ENCODE peak calls at places on chromosomes 4 and X, in four cellular contexts. One of them, this sample, is unnamed.
A peak's percentile ranks its signal among the peaks of the same experiment; 100 is the strongest.

GRCh38 chrX:139882299-139882698 is 50.6 kb downstream of the ATP11C start:
- DNase-seq in erythroblast: no peak
- DNase-seq in right lobe of liver: no peak
- DNase-seq in HepG2: no peak
- DNase-seq in this sample: no peak

GRCh38 chr4:108291137-108291536 is 122.4 kb upstream of the LEF1 start:
- DNase-seq in erythroblast: no peak
- DNase-seq in right lobe of liver: no peak
- DNase-seq in HepG2: no peak
- DNase-seq in this sample: no peak

GRCh38 chrX:54248309-54248708 is 65.3 kb upstream of the FAM120C start:
- DNase-seq in erythroblast: peak; percentile 0
- DNase-seq in right lobe of liver: no peak
- DNase-seq in HepG2: peak; percentile 12
- DNase-seq in this sample: peak; percentile 14

GRCh38 chr4:177728361-177729152 is 286.3 kb upstream of the AGA start:
- DNase-seq in erythroblast: no peak
- DNase-seq in right lobe of liver: no peak
- DNase-seq in HepG2: peak; percentile 2
- DNase-seq in this sample: peak; percentile 5

GRCh38 chrX:122943918-122944317 is 240.2 kb upstream of the GRIA3 start:
- DNase-seq in erythroblast: no peak
- DNase-seq in right lobe of liver: no peak
- DNase-seq in HepG2: no peak
- DNase-seq in this sample: no peak

GRCh38 chr4:137129471-137130244 is 402.6 kb downstream of the PCDH18 start:
- DNase-seq in erythroblast: no peak
- DNase-seq in right lobe of liver: no peak
- DNase-seq in HepG2: no peak
- DNase-seq in this sample: no peak

GRCh38 chr4:56619160-56619559 is 61.9 kb downstream of the HOPX start:
- DNase-seq in erythroblast: no peak
- DNase-seq in right lobe of liver: no peak
- DNase-seq in HepG2: no peak
- DNase-seq in this sample: peak; percentile 6

GRCh38 chrX:119488749-119489148 is 20.5 kb downstream of the SLC25A5 start:
- DNase-seq in erythroblast: peak; percentile 27
- DNase-seq in right lobe of liver: peak; percentile 62
- DNase-seq in HepG2: peak; percentile 27
- DNase-seq in this sample: peak; percentile 45

GRCh38 chrX:21738950-21739287 is 19.0 kb downstream of the SMPX start:
- DNase-seq in erythroblast: no peak
- DNase-seq in right lobe of liver: no peak
- DNase-seq in HepG2: no peak
- DNase-seq in this sample: no peak

GRCh38 chrX:107675823-107676555 is 47.7 kb downstream of the PRPS1 start:
- DNase-seq in erythroblast: peak; percentile 14
- DNase-seq in right lobe of liver: peak; percentile 55
- DNase-seq in HepG2: no peak
- DNase-seq in this sample: peak; percentile 93

GRCh38 chr4:3660086-3660927 is 105.9 kb upstream of the ADRA2C start:
- DNase-seq in erythroblast: no peak
- DNase-seq in right lobe of liver: no peak
- DNase-seq in HepG2: no peak
- DNase-seq in this sample: no peak

GRCh38 chrX:9134341-9134740 is 100.4 kb upstream of the FAM9B start:
- DNase-seq in erythroblast: no peak
- DNase-seq in right lobe of liver: no peak
- DNase-seq in HepG2: no peak
- DNase-seq in this sample: no peak

GRCh38 chr4:5784960-5785611 is 74.1 kb downstream of the EVC start:
- DNase-seq in erythroblast: no peak
- DNase-seq in right lobe of liver: no peak
- DNase-seq in HepG2: no peak
- DNase-seq in this sample: no peak

GRCh38 chrX:150084474-150085229 is 146.4 kb upstream of the EOLA2 start:
- DNase-seq in erythroblast: no peak
- DNase-seq in right lobe of liver: no peak
- DNase-seq in HepG2: no peak
- DNase-seq in this sample: no peak

GRCh38 chr4:142815834-142816233 is 30.3 kb downstream of the INPP4B start:
- DNase-seq in erythroblast: no peak
- DNase-seq in right lobe of liver: no peak
- DNase-seq in HepG2: no peak
- DNase-seq in this sample: no peak

GRCh38 chr4:107153228-107153627 is 117.1 kb upstream of the DKK2 start:
- DNase-seq in erythroblast: peak; percentile 1
- DNase-seq in right lobe of liver: no peak
- DNase-seq in HepG2: peak; percentile 11
- DNase-seq in this sample: peak; percentile 28

GRCh38 chr4:156677136-156677535 is 294.5 kb downstream of the PDGFC start:
- DNase-seq in erythroblast: peak; percentile 12
- DNase-seq in right lobe of liver: no peak
- DNase-seq in HepG2: peak; percentile 38
- DNase-seq in this sample: peak; percentile 41

GRCh38 chrX:32533848-32534247 is 677.5 kb downstream of the DMD start:
- DNase-seq in erythroblast: no peak
- DNase-seq in right lobe of liver: no peak
- DNase-seq in HepG2: no peak
- DNase-seq in this sample: no peak

GRCh38 chr4:41939016-41939623 is 3.9 kb downstream of the TMEM33 start:
- DNase-seq in erythroblast: peak; percentile 5
- DNase-seq in right lobe of liver: peak; percentile 65
- DNase-seq in HepG2: peak; percentile 16
- DNase-seq in this sample: peak; percentile 94

GRCh38 chrX:12657881-12658280 is 133.3 kb upstream of the PRPS2 start:
- DNase-seq in erythroblast: no peak
- DNase-seq in right lobe of liver: no peak
- DNase-seq in HepG2: no peak
- DNase-seq in this sample: no peak

GRCh38 chr4:124946696-124947095 is 234.2 kb upstream of the ANKRD50 start:
- DNase-seq in erythroblast: no peak
- DNase-seq in right lobe of liver: no peak
- DNase-seq in HepG2: no peak
- DNase-seq in this sample: no peak

GRCh38 chr4:105092356-105092755 is 54.3 kb upstream of the TET2 start:
- DNase-seq in erythroblast: no peak
- DNase-seq in right lobe of liver: no peak
- DNase-seq in HepG2: no peak
- DNase-seq in this sample: no peak

GRCh38 chr4:101801957-101802356 is 11.4 kb downstream of the BANK1 start:
- DNase-seq in erythroblast: no peak
- DNase-seq in right lobe of liver: no peak
- DNase-seq in HepG2: no peak
- DNase-seq in this sample: no peak

DNA sequence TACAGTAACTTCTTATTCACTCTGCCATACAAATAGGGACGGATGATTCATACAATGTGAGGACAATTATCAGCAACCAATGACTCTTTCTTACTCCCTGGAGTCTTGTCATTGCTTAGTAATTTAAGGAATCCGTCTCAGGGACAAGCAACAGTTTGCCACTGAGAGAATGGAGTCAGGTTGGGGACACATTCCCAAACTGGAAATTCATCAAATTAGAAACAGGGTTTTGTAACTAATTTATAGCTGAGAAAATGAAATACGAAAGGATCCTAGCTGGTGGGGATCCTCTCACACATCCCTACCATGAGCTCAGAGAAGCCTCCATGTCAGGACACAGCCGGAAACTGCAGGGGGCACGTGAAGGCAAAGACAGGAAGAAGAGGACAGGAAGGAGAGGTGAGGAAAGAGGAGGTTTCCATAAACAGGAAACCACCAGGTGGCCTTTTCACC is 50.4 kb upstream of the KDR start:
- DNase-seq in erythroblast: no peak
- DNase-seq in right lobe of liver: no peak
- DNase-seq in HepG2: no peak
- DNase-seq in this sample: no peak
- TF ChIP-seq POLR2A in erythroblast: no peak
- TF ChIP-seq POLR2A in right lobe of liver: no peak
- TF ChIP-seq POLR2A in HepG2: no peak
- TF ChIP-seq POLR2A in this sample: no peak

GRCh38 chr4:24980064-24980690 is 50.6 kb downstream of the LGI2 start:
- DNase-seq in erythroblast: peak; percentile 54
- DNase-seq in right lobe of liver: peak; percentile 60
- DNase-seq in HepG2: peak; percentile 33
- DNase-seq in this sample: peak; percentile 89
- TF ChIP-seq POLR2A in erythroblast: no peak
- TF ChIP-seq POLR2A in right lobe of liver: no peak
- TF ChIP-seq POLR2A in HepG2: no peak
- TF ChIP-seq POLR2A in this sample: no peak

DNA sequence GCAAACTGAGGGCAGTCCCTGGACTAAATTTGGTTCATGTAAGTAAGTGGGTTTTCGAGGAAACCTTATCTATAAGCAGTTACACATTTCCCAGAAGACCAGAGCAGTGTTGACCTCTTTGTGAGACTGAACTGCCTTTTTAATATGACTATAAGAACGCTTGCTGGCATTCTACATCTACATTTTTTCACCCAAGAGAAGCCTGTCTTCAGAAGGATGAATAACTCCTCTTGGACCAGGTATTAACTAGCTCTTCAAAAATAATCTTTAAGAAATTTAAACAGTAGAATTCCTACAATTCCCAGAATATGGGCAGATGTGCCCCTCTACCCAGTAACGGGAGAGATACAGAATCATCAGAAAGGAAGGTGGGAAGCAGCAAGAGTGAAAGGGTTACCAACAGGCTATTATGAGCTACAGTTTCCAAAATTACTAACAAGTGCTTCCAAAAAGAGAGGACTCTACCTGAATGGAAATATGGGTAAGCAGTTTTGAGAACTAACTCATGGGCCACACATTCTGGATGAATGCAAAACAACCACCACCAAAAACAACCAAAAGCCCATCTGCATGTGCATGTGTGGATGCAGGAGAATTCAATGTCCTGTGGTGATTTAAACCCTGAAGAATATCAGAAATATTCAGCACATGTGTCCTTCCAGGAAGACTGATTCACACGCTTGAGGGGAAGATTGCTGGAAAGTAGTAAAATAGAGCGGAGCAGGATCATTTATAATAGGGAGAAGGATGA is 17.4 kb downstream of the BBS12 start:
- DNase-seq in erythroblast: peak; percentile 65
- DNase-seq in right lobe of liver: no peak
- DNase-seq in HepG2: no peak
- DNase-seq in this sample: no peak
- TF ChIP-seq POLR2A in erythroblast: peak; percentile 54
- TF ChIP-seq POLR2A in right lobe of liver: no peak
- TF ChIP-seq POLR2A in HepG2: no peak
- TF ChIP-seq POLR2A in this sample: no peak

DNA sequence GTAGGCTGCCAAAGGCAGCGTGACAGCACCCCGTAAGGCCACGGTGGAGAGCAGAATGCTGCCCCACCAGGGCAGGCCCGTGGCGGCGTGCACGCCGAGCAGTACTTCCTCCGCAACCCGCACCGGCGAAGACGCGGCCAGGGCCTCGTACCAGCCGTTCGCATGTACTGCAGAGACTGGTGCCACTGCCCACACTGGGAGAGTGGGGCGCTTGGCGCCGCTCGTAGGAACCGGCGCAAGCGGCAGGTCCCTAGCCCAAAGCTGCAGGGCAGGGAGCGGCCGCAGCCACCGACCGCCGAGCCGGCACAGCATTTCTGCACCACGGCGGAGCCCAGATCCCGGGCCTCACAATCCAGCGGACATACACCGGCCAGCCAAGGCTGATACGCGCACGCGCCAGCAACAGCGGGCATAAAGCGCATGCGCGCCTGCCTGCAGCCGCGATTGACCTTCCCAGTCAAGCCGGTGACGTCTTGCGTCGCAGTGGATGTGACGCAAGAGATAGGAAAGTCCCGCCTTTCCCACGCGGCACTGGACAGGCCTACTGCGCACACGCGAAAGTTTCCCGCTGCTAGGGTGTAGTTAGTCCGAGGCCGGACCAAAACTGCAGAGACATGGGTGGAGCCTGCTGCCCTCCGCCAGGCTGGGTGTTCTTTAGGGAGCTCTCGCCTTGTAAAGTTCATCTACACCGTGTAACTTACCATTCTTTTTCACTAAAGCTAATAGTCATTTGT is at the start of gene COX18:
- DNase-seq in erythroblast: peak; percentile 99
- DNase-seq in right lobe of liver: peak; percentile 99
- DNase-seq in HepG2: peak; percentile 95
- DNase-seq in this sample: peak; percentile 98
- TF ChIP-seq POLR2A in erythroblast: peak; percentile 99
- TF ChIP-seq POLR2A in right lobe of liver: peak; percentile 97
- TF ChIP-seq POLR2A in HepG2: peak; percentile 95
- TF ChIP-seq POLR2A in this sample: peak; percentile 84

GRCh38 chr4:173211838-173212237 is 43.2 kb downstream of the GALNT7 start:
- DNase-seq in erythroblast: no peak
- DNase-seq in right lobe of liver: no peak
- DNase-seq in HepG2: no peak
- DNase-seq in this sample: peak; percentile 45
- TF ChIP-seq POLR2A in erythroblast: no peak
- TF ChIP-seq POLR2A in right lobe of liver: no peak
- TF ChIP-seq POLR2A in HepG2: no peak
- TF ChIP-seq POLR2A in this sample: no peak

DNA sequence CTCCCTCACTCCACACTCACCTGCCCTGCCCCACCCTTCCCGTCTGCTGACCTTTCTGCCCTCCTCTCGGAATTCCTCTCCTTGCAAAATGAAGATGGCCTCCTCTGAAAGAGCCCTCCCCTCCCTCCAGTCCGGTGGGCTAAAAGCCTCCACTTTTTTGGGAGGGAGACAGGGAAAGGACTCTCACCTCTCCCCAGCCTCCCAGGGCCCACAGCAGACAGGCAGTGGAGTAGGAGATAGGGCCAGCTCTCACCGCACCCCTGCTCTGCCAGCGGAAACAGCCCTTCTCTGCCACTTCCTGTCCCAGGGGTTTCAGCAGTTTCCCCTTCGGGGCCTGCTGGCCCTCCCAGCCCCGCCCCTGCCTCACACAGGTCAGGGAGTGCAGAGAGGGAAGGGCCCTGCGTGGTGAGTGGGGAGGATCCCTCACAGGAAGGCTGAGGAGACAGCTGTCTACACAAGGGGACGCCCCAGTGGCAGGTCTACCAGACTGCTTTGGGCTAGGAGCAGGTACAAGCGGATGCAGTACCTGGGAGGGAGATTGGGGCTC is 18.2 kb downstream of the ELF4 start:
- DNase-seq in erythroblast: peak; percentile 26
- DNase-seq in right lobe of liver: peak; percentile 54
- DNase-seq in HepG2: peak; percentile 66
- DNase-seq in this sample: peak; percentile 90
- TF ChIP-seq POLR2A in erythroblast: no peak
- TF ChIP-seq POLR2A in right lobe of liver: no peak
- TF ChIP-seq POLR2A in HepG2: peak; percentile 36
- TF ChIP-seq POLR2A in this sample: no peak

GRCh38 chrX:55919367-55920221 is 202.0 kb downstream of the RRAGB start:
- DNase-seq in erythroblast: no peak
- DNase-seq in right lobe of liver: no peak
- DNase-seq in HepG2: no peak
- DNase-seq in this sample: no peak
- TF ChIP-seq POLR2A in erythroblast: no peak
- TF ChIP-seq POLR2A in right lobe of liver: no peak
- TF ChIP-seq POLR2A in HepG2: no peak
- TF ChIP-seq POLR2A in this sample: no peak